ENCODE peak calls at places on chromosomes 16 and 17, in eight cellular contexts. W is fibroblast of lung, O is left ventricle myocardium inferior, H is thoracic aorta, S is endodermal cell, T is heart right ventricle, A is ascending aorta, I is uterus. K is an unnamed sample.

GRCh38 chr16:56713794-56714193 is 16.1 kb upstream of the NUP93 start:
- DNase-seq in H (no peak), I (no peak), S (no peak), A (no peak), O (no peak), T (no peak), W (no peak), K (no peak)

GRCh38 chr17:31413081-31413799 is 21.8 kb downstream of the RAB11FIP4 start:
- DNase-seq in H (no peak), S (no peak), I (no peak), W (no peak), O (no peak), A (no peak), T (no peak), K (no peak)

GRCh38 chr17:8758137-8758596 is at the start of gene SPDYE4:
- DNase-seq in A (no peak), S (no peak), O (no peak), W (no peak), H (no peak), I (no peak), T (no peak), K (no peak)

GRCh38 chr16:66651965-66652364 is 44.6 kb downstream of the CMTM4 start:
- DNase-seq in T (no peak), S (no peak), I (no peak), H (no peak), W (no peak), O (no peak), A (no peak), K (no peak)

GRCh38 chr16:57474671-57475661 is 11.3 kb downstream of the DOK4 start:
- DNase-seq in W (no peak), H (no peak), T (no peak), S (no peak), O (no peak), A (peak; percentile 60), I (no peak), K (no peak)

GRCh38 chr17:70621593-70621992 is 452.3 kb downstream of the KCNJ2 start:
- DNase-seq in T (no peak), A (no peak), H (no peak), W (peak; percentile 46), I (no peak), O (no peak), S (no peak), K (no peak)

GRCh38 chr16:11410382-11411058 is 65.3 kb downstream of the RMI2 start:
- DNase-seq in H (peak; percentile 23), T (no peak), A (peak; percentile 88), O (no peak), W (no peak), S (no peak), I (no peak), K (peak; percentile 86)

GRCh38 chr16:88926374-88926990 is 50.5 kb downstream of the CBFA2T3 start:
- DNase-seq in S (peak; percentile 80), I (no peak), H (no peak), W (no peak), T (no peak), A (no peak), O (no peak), K (no peak)

GRCh38 chr17:78338860-78339259 is 21.0 kb downstream of the SOCS3 start:
- DNase-seq in O (no peak), A (no peak), I (no peak), H (no peak), W (no peak), T (no peak), S (no peak), K (no peak)
- H3K4me1 ChIP-seq in O (peaks cover 25% of the 10 kb centered on the region), A (peaks cover 19% of the 10 kb centered on the region), I (peaks cover 9% of the 10 kb centered on the region), H (peaks cover 17% of the 10 kb centered on the region), W (peaks cover 41% of the 10 kb centered on the region), T (peaks cover 17% of the 10 kb centered on the region), S (peaks cover 4% of the 10 kb centered on the region), K (peaks cover 27% of the 10 kb centered on the region)

GRCh38 chr16:86490859-86491642 is 19.3 kb upstream of the FOXF1 start:
- DNase-seq in A (no peak), S (no peak), O (no peak), I (no peak), W (no peak), T (no peak), H (no peak), K (no peak)

GRCh38 chr16:86492961-86493639 is 17.2 kb upstream of the FOXF1 start:
- DNase-seq in I (no peak), S (no peak), W (no peak), O (no peak), A (no peak), H (no peak), T (no peak), K (no peak)

GRCh38 chr16:86494039-86494564 is 16.2 kb upstream of the FOXF1 start:
- DNase-seq in S (no peak), W (no peak), H (no peak), I (no peak), A (no peak), O (no peak), T (no peak), K (no peak)

GRCh38 chr16:86491643-86492030 is 18.7 kb upstream of the FOXF1 start:
- DNase-seq in A (no peak), W (no peak), O (no peak), I (no peak), S (no peak), T (no peak), H (no peak), K (no peak)

GRCh38 chr16:86492267-86492960 is 17.9 kb upstream of the FOXF1 start:
- DNase-seq in S (no peak), T (no peak), W (no peak), A (no peak), H (no peak), I (no peak), O (no peak), K (no peak)
- H3K27ac ChIP-seq in S (no peak overlapping the region), T (no peak overlapping the region), W (no peak overlapping the region), A (no peak overlapping the region), H (no peak overlapping the region), I (no peak overlapping the region), O (no peak overlapping the region), K (no peak overlapping the region)

GRCh38 chr16:71552698-71553503 is 24.0 kb downstream of the TAT start:
- DNase-seq in I (no peak), S (peak; percentile 59), T (no peak), A (no peak), O (no peak), H (no peak), W (no peak), K (no peak)
- TF ChIP-seq CTCF in I (no peak), S (peak; percentile 66), T (no peak), A (no peak), O (no peak), H (no peak), W (no peak), K (no peak)

GRCh38 chr16:49838361-49838638 is 17.6 kb downstream of the ZNF423 start:
- DNase-seq in I (no peak), T (peak; percentile 17), H (no peak), A (no peak), S (no peak), O (no peak), W (no peak), K (no peak)

GRCh38 chr16:49838639-49839461 is 17.1 kb downstream of the ZNF423 start:
- DNase-seq in T (peak; percentile 27), W (no peak), S (peak; percentile 77), H (no peak), A (no peak), O (no peak), I (no peak), K (no peak)

GRCh38 chr16:49837673-49838360 is 18.1 kb downstream of the ZNF423 start:
- DNase-seq in H (no peak), O (no peak), T (peak; percentile 23), W (no peak), A (no peak), S (no peak), I (no peak), K (no peak)

GRCh38 chr16:49836668-49837067 is 19.2 kb downstream of the ZNF423 start:
- DNase-seq in I (no peak), O (no peak), T (no peak), H (no peak), W (no peak), S (no peak), A (no peak), K (no peak)

GRCh38 chr16:49839462-49839825 is 16.5 kb downstream of the ZNF423 start:
- DNase-seq in H (no peak), W (no peak), I (no peak), S (no peak), A (no peak), O (no peak), T (no peak), K (no peak)
- H3K4me1 ChIP-seq in H (peaks cover 29% of the 10 kb centered on the region), W (no peaks in the 10 kb centered on the region), I (no peaks in the 10 kb centered on the region), S (peaks cover 19% of the 10 kb centered on the region), A (peaks cover 44% of the 10 kb centered on the region), O (peaks cover 70% of the 10 kb centered on the region), T (peaks cover 36% of the 10 kb centered on the region), K (peaks cover 49% of the 10 kb centered on the region)

DNA sequence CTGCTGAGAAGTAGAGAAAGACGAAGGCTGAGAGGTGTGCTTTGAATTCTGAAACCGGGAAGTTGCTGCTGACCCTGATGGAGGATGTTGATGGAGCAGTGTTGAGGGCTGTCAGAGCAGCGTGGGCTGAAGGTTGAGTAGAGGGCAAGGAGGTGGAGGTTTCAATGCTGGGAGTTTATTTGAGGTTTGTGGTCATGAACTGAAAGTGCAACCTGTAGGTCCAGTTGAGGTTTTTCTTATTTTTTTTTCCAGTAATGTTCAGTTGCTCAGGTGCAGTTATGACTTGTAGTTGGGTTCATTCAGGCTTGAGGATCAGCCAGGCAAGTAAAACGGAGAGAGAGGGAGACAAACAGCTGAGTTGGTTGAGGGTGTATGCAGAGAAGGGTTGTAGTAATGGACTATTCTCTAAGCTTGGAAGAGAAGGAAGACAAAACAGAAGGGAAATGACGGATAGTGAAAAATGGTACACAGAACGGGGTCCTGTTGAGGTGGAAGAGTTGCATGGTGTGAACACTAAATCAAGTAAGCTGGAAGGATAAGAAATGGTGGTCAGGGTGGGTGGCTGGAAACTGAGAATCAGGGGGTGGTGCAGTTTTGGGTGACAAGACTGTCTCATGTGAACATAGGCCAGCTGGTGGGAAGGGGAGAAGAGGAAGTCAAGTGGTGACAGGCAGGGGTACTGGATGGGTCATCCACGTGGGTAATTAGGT is 8.7 kb upstream of the UBE2G1 start:
- DNase-seq in W (no peak), H (no peak), A (no peak), O (no peak), I (no peak), T (no peak), S (no peak), K (no peak)
- H3K27ac ChIP-seq in W (no peak overlapping the region), H (no peak overlapping the region), A (no peak overlapping the region), O (no peak overlapping the region), I (no peak overlapping the region), T (no peak overlapping the region), S (no peak overlapping the region), K (no peak overlapping the region)

DNA sequence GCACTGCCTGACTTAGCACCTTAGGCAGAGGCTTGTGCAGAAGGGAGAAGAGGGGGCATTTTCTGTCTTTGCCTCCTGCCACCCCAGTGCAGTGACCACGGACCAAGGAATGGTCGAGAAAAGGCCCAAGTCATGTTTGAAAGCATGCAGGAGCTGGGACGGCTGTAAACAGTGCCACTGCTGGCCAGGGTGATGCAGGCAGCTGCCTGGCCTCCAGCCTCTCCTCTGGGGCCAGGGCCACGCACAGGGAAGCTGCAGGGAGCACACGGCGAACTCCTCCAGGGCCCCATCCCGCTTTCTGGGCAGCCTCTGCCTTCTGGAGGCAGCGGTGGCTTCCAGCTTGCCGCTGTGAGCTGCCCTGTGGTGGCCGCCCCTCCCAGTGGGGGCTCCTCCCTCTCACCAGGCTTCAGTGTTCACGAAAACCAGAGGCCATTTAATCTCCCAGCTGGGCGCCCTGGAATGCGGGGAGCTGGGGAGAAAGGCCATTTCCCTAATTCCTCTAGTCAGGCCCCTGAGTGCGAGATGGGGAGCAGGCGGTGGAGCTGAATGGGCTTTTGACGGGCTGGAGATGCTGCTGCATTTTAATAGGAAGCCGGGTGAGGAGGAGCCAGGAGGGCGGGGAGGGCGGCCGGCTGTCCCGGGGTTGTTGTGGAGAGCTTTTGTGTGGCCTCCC is 28.8 kb upstream of the DNAI2 start:
- DNase-seq in W (no peak), S (peak; percentile 93), I (no peak), O (no peak), H (no peak), T (no peak), A (no peak), K (no peak)
- TF ChIP-seq CTCF in W (no peak), S (peak; percentile 31), I (no peak), O (no peak), H (no peak), T (no peak), A (no peak), K (no peak)